ENCODE peak calls at places on chromosomes 13 and 19, in seven cellular contexts. W, G, B, R, X, Q and D are unnamed samples.

GRCh38 chr19:14782978-14783545 is 4.7 kb upstream of the ADGRE2 start:
- DNase-seq in W (no peak), G (no peak), B (no peak), R (no peak), X (no peak), Q (peak), D (no peak)

GRCh38 chr13:91592050-91593014 is 193.9 kb downstream of the GPC5 start:
- DNase-seq in W (no peak), G (no peak), B (no peak), R (no peak), X (no peak), Q (no peak), D (no peak)

GRCh38 chr19:58409010-58409790 is 751 bp downstream of the ZNF584 start:
- DNase-seq in W (no peak), G (no peak), B (no peak), R (peak), X (peak), Q (peak), D (no peak)

GRCh38 chr19:57850553-57851017 is 926 bp downstream of the ZNF587 start:
- DNase-seq in W (peak), G (no peak), B (no peak), R (peak), X (peak), Q (no peak), D (peak)

GRCh38 chr19:11131471-11131870 is 24.1 kb downstream of the SPC24 start:
- DNase-seq in W (no peak), G (no peak), B (no peak), R (no peak), X (no peak), Q (no peak), D (no peak)

GRCh38 chr13:113806104-113806471 is 47.1 kb downstream of the TMEM255B start:
- DNase-seq in W (no peak), G (no peak), B (no peak), R (no peak), X (no peak), Q (no peak), D (no peak)

GRCh38 chr19:51108805-51109146 is 567 bp upstream of the CTU1 start:
- DNase-seq in W (no peak), G (no peak), B (no peak), R (no peak), X (no peak), Q (no peak), D (no peak)

GRCh38 chr13:113801289-113801961 is 42.4 kb downstream of the TMEM255B start:
- DNase-seq in W (no peak), G (peak), B (no peak), R (no peak), X (no peak), Q (no peak), D (no peak)

GRCh38 chr19:16040642-16041041 is 35.7 kb upstream of the TPM4 start:
- DNase-seq in W (no peak), G (no peak), B (no peak), R (peak), X (no peak), Q (no peak), D (no peak)

GRCh38 chr19:43773725-43774102 is 7.1 kb downstream of the KCNN4 start:
- DNase-seq in W (no peak), G (no peak), B (no peak), R (no peak), X (no peak), Q (no peak), D (no peak)

GRCh38 chr19:56348289-56348877 is 33.7 kb upstream of the ZSCAN5A start:
- DNase-seq in W (peak), G (no peak), B (no peak), R (peak), X (peak), Q (no peak), D (no peak)
- TF ChIP-seq CTCF in W (peak), G (no peak), B (no peak), R (peak), X (peak), Q (peak), D (peak)

DNA sequence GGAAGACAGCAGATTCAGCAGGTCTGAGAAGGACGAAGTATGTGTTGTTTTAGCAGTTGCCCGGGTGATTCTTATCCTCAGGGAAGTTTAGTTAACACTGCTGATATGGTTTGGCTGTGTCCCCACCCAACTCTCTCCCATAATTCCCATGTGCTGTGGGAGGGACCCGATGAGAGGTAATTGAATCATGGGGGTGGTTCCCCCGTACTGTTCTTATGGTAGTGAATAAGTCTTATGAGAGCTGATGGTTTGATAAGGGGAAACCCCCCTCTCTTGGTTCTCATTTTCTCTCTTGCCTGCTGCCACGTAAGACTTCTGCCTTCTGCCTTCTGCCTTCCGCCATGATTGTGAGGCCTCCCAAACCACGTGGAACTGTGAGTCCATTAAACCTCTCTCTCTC is 81.0 kb upstream of the UBAC2 start:
- DNase-seq in W (peak), G (no peak), B (no peak), R (no peak), X (peak), Q (no peak), D (no peak)
- H3K4me3 ChIP-seq in W (no peak), G (no peak), B (no peak), R (no peak), X (no peak), Q (peak), D (no peak)

GRCh38 chr19:54653181-54653809 is 9.5 kb upstream of the LILRB4 start:
- DNase-seq in W (no peak), G (no peak), B (no peak), R (peak), X (peak), Q (no peak), D (no peak)
- TF ChIP-seq CTCF in W (peak), G (peak), B (peak), R (peak), X (peak), Q (peak), D (peak)

DNA sequence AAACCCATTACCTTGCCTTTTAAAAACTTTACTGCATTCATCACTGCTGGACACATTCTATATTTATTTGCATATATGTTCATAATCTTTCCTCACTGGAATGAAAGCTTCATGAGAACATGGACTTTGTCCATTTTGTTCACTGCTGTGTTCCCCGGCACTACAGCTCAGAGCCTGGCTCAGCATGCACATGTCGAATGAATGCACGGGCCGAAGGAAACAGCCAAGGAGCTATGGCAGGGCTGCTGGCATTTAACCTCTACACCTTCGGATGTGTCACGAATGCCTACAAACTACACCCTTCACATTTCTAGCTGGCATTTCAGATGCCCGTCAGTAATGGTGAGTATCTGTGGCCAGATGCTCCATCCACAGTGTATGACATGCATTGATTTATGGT is 7.6 kb downstream of the MTIF3 start:
- DNase-seq in W (no peak), G (no peak), B (no peak), R (no peak), X (no peak), Q (no peak), D (no peak)
- H3K4me3 ChIP-seq in W (no peak), G (no peak), B (no peak), R (no peak), X (no peak), Q (no peak), D (peak)